ENCODE peak calls at places on chromosomes 13 and 19, in five cellular contexts. One of them, this sample, is unnamed.

GRCh38 chr13:33207616-33207964 is 78.0 kb downstream of the STARD13 start:
- DNase-seq in MM.1S: no peak
- DNase-seq in HCT116: no peak
- DNase-seq in fibroblast of lung: peak
- DNase-seq in K562: no peak
- DNase-seq in this sample: no peak

GRCh38 chr13:34070006-34070405 is 252.1 kb downstream of the RFC3 start:
- DNase-seq in MM.1S: no peak
- DNase-seq in HCT116: no peak
- DNase-seq in fibroblast of lung: peak
- DNase-seq in K562: no peak
- DNase-seq in this sample: no peak

GRCh38 chr19:41691268-41691970 is 3.3 kb upstream of the CEACAM7 start:
- DNase-seq in MM.1S: peak
- DNase-seq in HCT116: no peak
- DNase-seq in fibroblast of lung: no peak
- DNase-seq in K562: peak
- DNase-seq in this sample: no peak

GRCh38 chr19:51295382-51296126 is 15.9 kb upstream of the IGLON5 start:
- DNase-seq in MM.1S: no peak
- DNase-seq in HCT116: no peak
- DNase-seq in fibroblast of lung: no peak
- DNase-seq in K562: no peak
- DNase-seq in this sample: peak

GRCh38 chr13:110511509-110512181 is 49.9 kb downstream of the RAB20 start:
- DNase-seq in MM.1S: no peak
- DNase-seq in HCT116: no peak
- DNase-seq in fibroblast of lung: no peak
- DNase-seq in K562: peak
- DNase-seq in this sample: no peak

GRCh38 chr19:55437410-55437809 is 5.7 kb downstream of the SHISA7 start:
- DNase-seq in MM.1S: peak
- DNase-seq in HCT116: peak
- DNase-seq in fibroblast of lung: peak
- DNase-seq in K562: peak
- DNase-seq in this sample: peak

GRCh38 chr13:20519887-20520286 is 5.8 kb downstream of the CRYL1 start:
- DNase-seq in MM.1S: no peak
- DNase-seq in HCT116: no peak
- DNase-seq in fibroblast of lung: no peak
- DNase-seq in K562: no peak
- DNase-seq in this sample: no peak

GRCh38 chr13:31372454-31372853 is 172.7 kb downstream of the B3GLCT start:
- DNase-seq in MM.1S: no peak
- DNase-seq in HCT116: no peak
- DNase-seq in fibroblast of lung: no peak
- DNase-seq in K562: no peak
- DNase-seq in this sample: no peak

GRCh38 chr19:33794578-33795369 is 1.9 kb upstream of the KCTD15 start:
- DNase-seq in MM.1S: no peak
- DNase-seq in HCT116: no peak
- DNase-seq in fibroblast of lung: peak
- DNase-seq in K562: no peak
- DNase-seq in this sample: peak

GRCh38 chr19:3459322-3459881 is 20.9 kb downstream of the SMIM24 start:
- DNase-seq in MM.1S: no peak
- DNase-seq in HCT116: no peak
- DNase-seq in fibroblast of lung: peak
- DNase-seq in K562: peak
- DNase-seq in this sample: no peak

GRCh38 chr13:64869539-64869938 is 2360.6 kb downstream of the PCDH9 start:
- DNase-seq in MM.1S: no peak
- DNase-seq in HCT116: no peak
- DNase-seq in fibroblast of lung: no peak
- DNase-seq in K562: no peak
- DNase-seq in this sample: no peak

GRCh38 chr19:13051581-13052165 is 51.0 kb downstream of the LYL1 start:
- DNase-seq in MM.1S: peak
- DNase-seq in HCT116: no peak
- DNase-seq in fibroblast of lung: peak
- DNase-seq in K562: peak
- DNase-seq in this sample: peak

GRCh38 chr13:32911506-32911905 is 104.7 kb upstream of the KL start:
- DNase-seq in MM.1S: peak
- DNase-seq in HCT116: peak
- DNase-seq in fibroblast of lung: no peak
- DNase-seq in K562: no peak
- DNase-seq in this sample: peak

GRCh38 chr13:72448082-72448481 is 279.3 kb downstream of the MZT1 start:
- DNase-seq in MM.1S: no peak
- DNase-seq in HCT116: no peak
- DNase-seq in fibroblast of lung: no peak
- DNase-seq in K562: no peak
- DNase-seq in this sample: no peak

GRCh38 chr13:30026093-30026492 is 175.7 kb upstream of the UBL3 start:
- DNase-seq in MM.1S: no peak
- DNase-seq in HCT116: no peak
- DNase-seq in fibroblast of lung: peak
- DNase-seq in K562: no peak
- DNase-seq in this sample: no peak

DNA sequence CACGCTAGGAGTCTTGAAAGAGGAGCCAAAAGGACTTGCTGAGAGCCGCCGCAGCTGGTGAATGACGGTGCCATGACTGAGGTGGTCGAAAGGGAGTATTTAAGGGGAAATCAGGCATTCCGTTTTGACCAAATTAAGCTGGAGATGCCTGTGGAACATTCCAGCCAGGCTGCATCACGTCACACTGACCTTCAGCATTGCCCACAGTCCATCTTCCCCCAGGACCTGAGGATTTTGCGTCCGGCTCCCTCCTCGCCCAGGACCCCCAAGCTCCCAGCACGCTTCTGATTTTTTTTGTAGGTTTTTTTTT is 12.0 kb downstream of the CYTH2 start:
- DNase-seq in MM.1S: no peak
- DNase-seq in HCT116: no peak
- DNase-seq in fibroblast of lung: peak
- DNase-seq in K562: no peak
- DNase-seq in this sample: no peak
- TF ChIP-seq EZH2 in MM.1S: no peak
- TF ChIP-seq EZH2 in HCT116: no peak
- TF ChIP-seq EZH2 in fibroblast of lung: no peak
- TF ChIP-seq EZH2 in K562: no peak
- TF ChIP-seq EZH2 in this sample: no peak

GRCh38 chr19:4987286-4987685 is 18.4 kb downstream of the KDM4B start:
- DNase-seq in MM.1S: no peak
- DNase-seq in HCT116: no peak
- DNase-seq in fibroblast of lung: peak
- DNase-seq in K562: no peak
- DNase-seq in this sample: no peak

GRCh38 chr19:4986471-4986888 is 17.6 kb downstream of the KDM4B start:
- DNase-seq in MM.1S: no peak
- DNase-seq in HCT116: no peak
- DNase-seq in fibroblast of lung: no peak
- DNase-seq in K562: no peak
- DNase-seq in this sample: no peak

GRCh38 chr19:4987692-4988370 is 18.9 kb downstream of the KDM4B start:
- DNase-seq in MM.1S: no peak
- DNase-seq in HCT116: no peak
- DNase-seq in fibroblast of lung: peak
- DNase-seq in K562: no peak
- DNase-seq in this sample: no peak

GRCh38 chr19:4990306-4990705 is 21.4 kb downstream of the KDM4B start:
- DNase-seq in MM.1S: no peak
- DNase-seq in HCT116: no peak
- DNase-seq in fibroblast of lung: no peak
- DNase-seq in K562: no peak
- DNase-seq in this sample: no peak

GRCh38 chr19:4988770-4989251 is 19.9 kb downstream of the KDM4B start:
- DNase-seq in MM.1S: no peak
- DNase-seq in HCT116: no peak
- DNase-seq in fibroblast of lung: peak
- DNase-seq in K562: no peak
- DNase-seq in this sample: no peak
- H3K9ac ChIP-seq in MM.1S: no peak
- H3K9ac ChIP-seq in HCT116: no peak
- H3K9ac ChIP-seq in fibroblast of lung: peak
- H3K9ac ChIP-seq in K562: peak
- H3K9ac ChIP-seq in this sample: no peak

DNA sequence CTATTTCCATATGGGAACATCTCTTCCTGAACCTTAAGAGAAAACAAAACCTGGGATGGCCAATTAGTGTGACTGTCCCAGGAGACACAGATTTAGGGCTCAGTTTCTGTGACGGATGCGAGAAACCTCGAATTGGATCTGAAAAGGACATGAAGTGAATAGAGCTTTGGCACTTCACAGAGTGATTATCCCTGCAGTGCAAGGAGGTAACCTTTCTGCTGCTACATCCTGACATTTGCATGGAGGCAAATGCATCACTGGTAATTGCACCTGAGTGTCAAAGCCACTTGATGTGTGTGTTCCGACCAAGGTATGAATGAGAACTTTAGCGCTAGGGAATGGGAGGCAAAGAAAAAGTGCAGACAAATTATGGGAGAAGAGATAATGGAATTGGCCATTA is 442.3 kb upstream of the KLF12 start:
- DNase-seq in MM.1S: no peak
- DNase-seq in HCT116: no peak
- DNase-seq in fibroblast of lung: no peak
- DNase-seq in K562: no peak
- DNase-seq in this sample: no peak
- H3K4me3 ChIP-seq in MM.1S: no peak
- H3K4me3 ChIP-seq in HCT116: no peak
- H3K4me3 ChIP-seq in fibroblast of lung: no peak
- H3K4me3 ChIP-seq in K562: no peak
- H3K4me3 ChIP-seq in this sample: no peak

DNA sequence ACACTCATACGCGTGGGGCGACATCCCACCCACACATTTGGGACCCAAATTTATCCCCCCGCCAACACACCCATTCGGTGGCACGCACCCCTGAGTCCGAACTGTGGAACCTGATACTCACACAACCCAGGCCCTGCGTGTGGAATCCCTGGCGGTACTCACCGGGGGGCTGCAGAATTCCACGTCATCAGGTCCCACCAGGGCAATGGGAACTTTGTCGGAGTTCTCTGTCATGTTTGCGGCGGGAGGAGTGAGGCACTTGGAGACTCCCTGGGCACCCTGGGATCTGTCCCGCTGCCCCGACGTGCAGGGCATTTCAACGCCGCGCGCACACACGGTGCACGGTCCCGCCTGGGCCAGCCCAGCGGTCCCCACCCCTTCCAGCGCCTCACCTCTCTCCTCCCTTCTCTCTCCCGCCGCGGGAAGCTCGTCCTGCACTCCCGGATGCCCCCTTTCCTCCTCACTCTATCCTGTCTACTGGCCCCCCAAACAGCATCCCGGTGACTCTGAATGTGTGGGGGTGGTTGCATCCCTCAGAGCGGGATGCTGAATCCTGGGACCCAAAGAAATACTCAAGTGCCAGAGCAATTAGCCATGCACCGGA is at the start of gene CNMD:
- DNase-seq in MM.1S: no peak
- DNase-seq in HCT116: no peak
- DNase-seq in fibroblast of lung: no peak
- DNase-seq in K562: no peak
- DNase-seq in this sample: peak
- TF ChIP-seq EZH2 in MM.1S: no peak
- TF ChIP-seq EZH2 in HCT116: no peak
- TF ChIP-seq EZH2 in fibroblast of lung: peak
- TF ChIP-seq EZH2 in K562: no peak
- TF ChIP-seq EZH2 in this sample: peak

GRCh38 chr13:113857531-113858195 is 6.2 kb downstream of the GAS6 start:
- DNase-seq in MM.1S: peak
- DNase-seq in HCT116: no peak
- DNase-seq in fibroblast of lung: no peak
- DNase-seq in K562: no peak
- DNase-seq in this sample: peak

GRCh38 chr13:113861433-113862030 is 2.3 kb downstream of the GAS6 start:
- DNase-seq in MM.1S: peak
- DNase-seq in HCT116: no peak
- DNase-seq in fibroblast of lung: no peak
- DNase-seq in K562: no peak
- DNase-seq in this sample: no peak

GRCh38 chr13:113860051-113860471 is 3.8 kb downstream of the GAS6 start:
- DNase-seq in MM.1S: peak
- DNase-seq in HCT116: no peak
- DNase-seq in fibroblast of lung: no peak
- DNase-seq in K562: no peak
- DNase-seq in this sample: no peak

GRCh38 chr13:113860579-113861432 is 3.1 kb downstream of the GAS6 start:
- DNase-seq in MM.1S: peak
- DNase-seq in HCT116: no peak
- DNase-seq in fibroblast of lung: peak
- DNase-seq in K562: peak
- DNase-seq in this sample: peak

GRCh38 chr13:113859311-113860050 is 4.4 kb downstream of the GAS6 start:
- DNase-seq in MM.1S: peak
- DNase-seq in HCT116: no peak
- DNase-seq in fibroblast of lung: no peak
- DNase-seq in K562: no peak
- DNase-seq in this sample: no peak
- H3K9ac ChIP-seq in MM.1S: peak
- H3K9ac ChIP-seq in HCT116: no peak
- H3K9ac ChIP-seq in fibroblast of lung: no peak
- H3K9ac ChIP-seq in K562: peak
- H3K9ac ChIP-seq in this sample: no peak

DNA sequence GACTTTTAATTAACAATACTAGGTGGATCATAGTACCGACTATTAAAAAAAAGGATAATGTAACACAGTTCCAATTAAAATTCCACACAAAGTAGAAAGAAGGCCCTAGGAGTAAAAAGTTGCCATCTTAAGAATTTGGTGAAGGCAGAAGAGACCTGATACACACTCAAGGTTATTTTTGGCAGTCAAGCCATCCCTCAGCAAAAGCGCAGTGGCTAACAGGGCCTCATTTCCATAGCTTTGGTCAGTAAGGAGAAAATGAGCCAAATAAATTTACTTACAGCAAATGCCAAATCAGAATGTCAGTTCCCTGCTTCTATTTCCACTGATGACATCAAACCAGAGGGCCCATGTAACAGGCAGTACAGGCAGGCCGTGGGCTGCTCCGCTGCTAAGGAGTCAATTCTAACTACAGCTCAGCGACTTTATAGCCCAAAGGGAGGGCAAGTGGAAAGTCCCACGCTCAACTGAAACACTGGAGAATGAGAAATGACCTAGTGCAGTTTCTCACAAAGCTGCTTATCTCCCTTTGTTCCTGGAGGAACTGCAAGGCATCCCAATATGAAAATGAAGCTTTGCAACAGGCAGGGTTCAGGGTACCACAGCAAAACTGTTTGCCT is 6.3 kb downstream of the ARGLU1 start:
- DNase-seq in MM.1S: no peak
- DNase-seq in HCT116: no peak
- DNase-seq in fibroblast of lung: peak
- DNase-seq in K562: no peak
- DNase-seq in this sample: peak
- H3K4me3 ChIP-seq in MM.1S: no peak
- H3K4me3 ChIP-seq in HCT116: no peak
- H3K4me3 ChIP-seq in fibroblast of lung: no peak
- H3K4me3 ChIP-seq in K562: no peak
- H3K4me3 ChIP-seq in this sample: peak